ENCODE peak calls at places on chromosomes 4 and X, in ten cellular contexts. One of them, this sample, is unnamed.

GRCh38 chr4:44931720-44932119 is 205.4 kb upstream of the GNPDA2 start:
- DNase-seq in thoracic aorta: no peak
- DNase-seq in ACHN: no peak
- DNase-seq in activated T-cell treated with anti-CD3 and anti-CD28 coated beads, Interleukin-2, amount 50 U/mL, for 48 hours: no peak
- DNase-seq in mucosa of gallbladder: no peak
- DNase-seq in activated CD4-positive, alpha-beta T cell treated with anti-CD3 and anti-CD28 coated beads, Interleukin-2, amount 50 U/mL, for 24 hours: no peak
- DNase-seq in NCI-H510A: no peak
- DNase-seq in NCI-H1694: no peak
- DNase-seq in CD4-positive, CD25-positive, alpha-beta regulatory T cell: no peak
- DNase-seq in iPS-NIHi11: no peak
- DNase-seq in this sample: no peak

GRCh38 chr4:1200425-1201035 is 28.1 kb upstream of the SPON2 start:
- DNase-seq in thoracic aorta: no peak
- DNase-seq in ACHN: no peak
- DNase-seq in activated T-cell treated with anti-CD3 and anti-CD28 coated beads, Interleukin-2, amount 50 U/mL, for 48 hours: peak
- DNase-seq in mucosa of gallbladder: peak
- DNase-seq in activated CD4-positive, alpha-beta T cell treated with anti-CD3 and anti-CD28 coated beads, Interleukin-2, amount 50 U/mL, for 24 hours: no peak
- DNase-seq in NCI-H510A: no peak
- DNase-seq in NCI-H1694: peak
- DNase-seq in CD4-positive, CD25-positive, alpha-beta regulatory T cell: peak
- DNase-seq in iPS-NIHi11: peak
- DNase-seq in this sample: peak

GRCh38 chr4:125484912-125485311 is 170.2 kb downstream of the FAT4 start:
- DNase-seq in thoracic aorta: no peak
- DNase-seq in ACHN: no peak
- DNase-seq in activated T-cell treated with anti-CD3 and anti-CD28 coated beads, Interleukin-2, amount 50 U/mL, for 48 hours: no peak
- DNase-seq in mucosa of gallbladder: no peak
- DNase-seq in activated CD4-positive, alpha-beta T cell treated with anti-CD3 and anti-CD28 coated beads, Interleukin-2, amount 50 U/mL, for 24 hours: no peak
- DNase-seq in NCI-H510A: no peak
- DNase-seq in NCI-H1694: no peak
- DNase-seq in CD4-positive, CD25-positive, alpha-beta regulatory T cell: no peak
- DNase-seq in iPS-NIHi11: no peak
- DNase-seq in this sample: no peak

GRCh38 chrX:74534569-74535038 is 79.8 kb downstream of the RLIM start:
- DNase-seq in thoracic aorta: no peak
- DNase-seq in ACHN: peak
- DNase-seq in activated T-cell treated with anti-CD3 and anti-CD28 coated beads, Interleukin-2, amount 50 U/mL, for 48 hours: peak
- DNase-seq in mucosa of gallbladder: no peak
- DNase-seq in activated CD4-positive, alpha-beta T cell treated with anti-CD3 and anti-CD28 coated beads, Interleukin-2, amount 50 U/mL, for 24 hours: no peak
- DNase-seq in NCI-H510A: no peak
- DNase-seq in NCI-H1694: no peak
- DNase-seq in CD4-positive, CD25-positive, alpha-beta regulatory T cell: no peak
- DNase-seq in iPS-NIHi11: no peak
- DNase-seq in this sample: no peak

GRCh38 chr4:183304067-183304466 is 16.0 kb downstream of the CLDN22 start:
- DNase-seq in thoracic aorta: no peak
- DNase-seq in ACHN: no peak
- DNase-seq in activated T-cell treated with anti-CD3 and anti-CD28 coated beads, Interleukin-2, amount 50 U/mL, for 48 hours: no peak
- DNase-seq in mucosa of gallbladder: no peak
- DNase-seq in activated CD4-positive, alpha-beta T cell treated with anti-CD3 and anti-CD28 coated beads, Interleukin-2, amount 50 U/mL, for 24 hours: no peak
- DNase-seq in NCI-H510A: no peak
- DNase-seq in NCI-H1694: no peak
- DNase-seq in CD4-positive, CD25-positive, alpha-beta regulatory T cell: no peak
- DNase-seq in iPS-NIHi11: no peak
- DNase-seq in this sample: no peak

GRCh38 chrX:132022115-132022862 is 813 bp upstream of the STK26 start:
- DNase-seq in thoracic aorta: no peak
- DNase-seq in ACHN: peak
- DNase-seq in activated T-cell treated with anti-CD3 and anti-CD28 coated beads, Interleukin-2, amount 50 U/mL, for 48 hours: no peak
- DNase-seq in mucosa of gallbladder: no peak
- DNase-seq in activated CD4-positive, alpha-beta T cell treated with anti-CD3 and anti-CD28 coated beads, Interleukin-2, amount 50 U/mL, for 24 hours: no peak
- DNase-seq in NCI-H510A: no peak
- DNase-seq in NCI-H1694: peak
- DNase-seq in CD4-positive, CD25-positive, alpha-beta regulatory T cell: no peak
- DNase-seq in iPS-NIHi11: peak
- DNase-seq in this sample: no peak

GRCh38 chr4:8046925-8047541 is 107.4 kb upstream of the AFAP1 start:
- DNase-seq in thoracic aorta: no peak
- DNase-seq in ACHN: no peak
- DNase-seq in activated T-cell treated with anti-CD3 and anti-CD28 coated beads, Interleukin-2, amount 50 U/mL, for 48 hours: peak
- DNase-seq in mucosa of gallbladder: no peak
- DNase-seq in activated CD4-positive, alpha-beta T cell treated with anti-CD3 and anti-CD28 coated beads, Interleukin-2, amount 50 U/mL, for 24 hours: no peak
- DNase-seq in NCI-H510A: peak
- DNase-seq in NCI-H1694: no peak
- DNase-seq in CD4-positive, CD25-positive, alpha-beta regulatory T cell: no peak
- DNase-seq in iPS-NIHi11: no peak
- DNase-seq in this sample: no peak

GRCh38 chr4:123616970-123617392 is 220.4 kb downstream of the SPRY1 start:
- DNase-seq in thoracic aorta: no peak
- DNase-seq in ACHN: no peak
- DNase-seq in activated T-cell treated with anti-CD3 and anti-CD28 coated beads, Interleukin-2, amount 50 U/mL, for 48 hours: no peak
- DNase-seq in mucosa of gallbladder: peak
- DNase-seq in activated CD4-positive, alpha-beta T cell treated with anti-CD3 and anti-CD28 coated beads, Interleukin-2, amount 50 U/mL, for 24 hours: no peak
- DNase-seq in NCI-H510A: no peak
- DNase-seq in NCI-H1694: no peak
- DNase-seq in CD4-positive, CD25-positive, alpha-beta regulatory T cell: peak
- DNase-seq in iPS-NIHi11: peak
- DNase-seq in this sample: no peak

GRCh38 chr4:5138389-5138788 is 87.1 kb downstream of the STK32B start:
- DNase-seq in thoracic aorta: no peak
- DNase-seq in ACHN: no peak
- DNase-seq in activated T-cell treated with anti-CD3 and anti-CD28 coated beads, Interleukin-2, amount 50 U/mL, for 48 hours: no peak
- DNase-seq in mucosa of gallbladder: peak
- DNase-seq in activated CD4-positive, alpha-beta T cell treated with anti-CD3 and anti-CD28 coated beads, Interleukin-2, amount 50 U/mL, for 24 hours: no peak
- DNase-seq in NCI-H510A: no peak
- DNase-seq in NCI-H1694: no peak
- DNase-seq in CD4-positive, CD25-positive, alpha-beta regulatory T cell: no peak
- DNase-seq in iPS-NIHi11: no peak
- DNase-seq in this sample: no peak

GRCh38 chr4:14000091-14000814 is 372.7 kb upstream of the BOD1L1 start:
- DNase-seq in thoracic aorta: no peak
- DNase-seq in ACHN: no peak
- DNase-seq in activated T-cell treated with anti-CD3 and anti-CD28 coated beads, Interleukin-2, amount 50 U/mL, for 48 hours: no peak
- DNase-seq in mucosa of gallbladder: no peak
- DNase-seq in activated CD4-positive, alpha-beta T cell treated with anti-CD3 and anti-CD28 coated beads, Interleukin-2, amount 50 U/mL, for 24 hours: no peak
- DNase-seq in NCI-H510A: no peak
- DNase-seq in NCI-H1694: no peak
- DNase-seq in CD4-positive, CD25-positive, alpha-beta regulatory T cell: no peak
- DNase-seq in iPS-NIHi11: no peak
- DNase-seq in this sample: no peak

GRCh38 chrX:135977611-135978010 is 3.8 kb upstream of the MMGT1 start:
- DNase-seq in thoracic aorta: no peak
- DNase-seq in ACHN: no peak
- DNase-seq in activated T-cell treated with anti-CD3 and anti-CD28 coated beads, Interleukin-2, amount 50 U/mL, for 48 hours: no peak
- DNase-seq in mucosa of gallbladder: no peak
- DNase-seq in activated CD4-positive, alpha-beta T cell treated with anti-CD3 and anti-CD28 coated beads, Interleukin-2, amount 50 U/mL, for 24 hours: no peak
- DNase-seq in NCI-H510A: no peak
- DNase-seq in NCI-H1694: no peak
- DNase-seq in CD4-positive, CD25-positive, alpha-beta regulatory T cell: no peak
- DNase-seq in iPS-NIHi11: no peak
- DNase-seq in this sample: no peak

GRCh38 chrX:22059800-22060199 is 27.7 kb downstream of the PHEX start:
- DNase-seq in thoracic aorta: no peak
- DNase-seq in ACHN: no peak
- DNase-seq in activated T-cell treated with anti-CD3 and anti-CD28 coated beads, Interleukin-2, amount 50 U/mL, for 48 hours: no peak
- DNase-seq in mucosa of gallbladder: no peak
- DNase-seq in activated CD4-positive, alpha-beta T cell treated with anti-CD3 and anti-CD28 coated beads, Interleukin-2, amount 50 U/mL, for 24 hours: no peak
- DNase-seq in NCI-H510A: no peak
- DNase-seq in NCI-H1694: no peak
- DNase-seq in CD4-positive, CD25-positive, alpha-beta regulatory T cell: no peak
- DNase-seq in iPS-NIHi11: no peak
- DNase-seq in this sample: no peak

GRCh38 chr4:153000068-153000420 is 63.9 kb downstream of the FHDC1 start:
- DNase-seq in thoracic aorta: no peak
- DNase-seq in ACHN: no peak
- DNase-seq in activated T-cell treated with anti-CD3 and anti-CD28 coated beads, Interleukin-2, amount 50 U/mL, for 48 hours: no peak
- DNase-seq in mucosa of gallbladder: no peak
- DNase-seq in activated CD4-positive, alpha-beta T cell treated with anti-CD3 and anti-CD28 coated beads, Interleukin-2, amount 50 U/mL, for 24 hours: no peak
- DNase-seq in NCI-H510A: no peak
- DNase-seq in NCI-H1694: no peak
- DNase-seq in CD4-positive, CD25-positive, alpha-beta regulatory T cell: no peak
- DNase-seq in iPS-NIHi11: no peak
- DNase-seq in this sample: no peak

GRCh38 chr4:118683513-118683912 is 1.7 kb upstream of the METTL14 start:
- DNase-seq in thoracic aorta: no peak
- DNase-seq in ACHN: peak
- DNase-seq in activated T-cell treated with anti-CD3 and anti-CD28 coated beads, Interleukin-2, amount 50 U/mL, for 48 hours: no peak
- DNase-seq in mucosa of gallbladder: no peak
- DNase-seq in activated CD4-positive, alpha-beta T cell treated with anti-CD3 and anti-CD28 coated beads, Interleukin-2, amount 50 U/mL, for 24 hours: no peak
- DNase-seq in NCI-H510A: no peak
- DNase-seq in NCI-H1694: no peak
- DNase-seq in CD4-positive, CD25-positive, alpha-beta regulatory T cell: no peak
- DNase-seq in iPS-NIHi11: peak
- DNase-seq in this sample: no peak

GRCh38 chrX:11757729-11758399 is at the start of gene MSL3:
- DNase-seq in thoracic aorta: peak
- DNase-seq in ACHN: peak
- DNase-seq in activated T-cell treated with anti-CD3 and anti-CD28 coated beads, Interleukin-2, amount 50 U/mL, for 48 hours: peak
- DNase-seq in mucosa of gallbladder: peak
- DNase-seq in activated CD4-positive, alpha-beta T cell treated with anti-CD3 and anti-CD28 coated beads, Interleukin-2, amount 50 U/mL, for 24 hours: no peak
- DNase-seq in NCI-H510A: peak
- DNase-seq in NCI-H1694: no peak
- DNase-seq in CD4-positive, CD25-positive, alpha-beta regulatory T cell: peak
- DNase-seq in iPS-NIHi11: peak
- DNase-seq in this sample: peak

GRCh38 chr4:156495836-156496235 is 475.8 kb downstream of the PDGFC start:
- DNase-seq in thoracic aorta: no peak
- DNase-seq in ACHN: no peak
- DNase-seq in activated T-cell treated with anti-CD3 and anti-CD28 coated beads, Interleukin-2, amount 50 U/mL, for 48 hours: no peak
- DNase-seq in mucosa of gallbladder: no peak
- DNase-seq in activated CD4-positive, alpha-beta T cell treated with anti-CD3 and anti-CD28 coated beads, Interleukin-2, amount 50 U/mL, for 24 hours: no peak
- DNase-seq in NCI-H510A: no peak
- DNase-seq in NCI-H1694: no peak
- DNase-seq in CD4-positive, CD25-positive, alpha-beta regulatory T cell: no peak
- DNase-seq in iPS-NIHi11: no peak
- DNase-seq in this sample: no peak

GRCh38 chrX:119783026-119783425 is 8.4 kb downstream of the RPL39 start:
- DNase-seq in thoracic aorta: no peak
- DNase-seq in ACHN: no peak
- DNase-seq in activated T-cell treated with anti-CD3 and anti-CD28 coated beads, Interleukin-2, amount 50 U/mL, for 48 hours: no peak
- DNase-seq in mucosa of gallbladder: no peak
- DNase-seq in activated CD4-positive, alpha-beta T cell treated with anti-CD3 and anti-CD28 coated beads, Interleukin-2, amount 50 U/mL, for 24 hours: no peak
- DNase-seq in NCI-H510A: no peak
- DNase-seq in NCI-H1694: no peak
- DNase-seq in CD4-positive, CD25-positive, alpha-beta regulatory T cell: no peak
- DNase-seq in iPS-NIHi11: no peak
- DNase-seq in this sample: no peak

GRCh38 chr4:22457348-22457747 is 58.5 kb downstream of the ADGRA3 start:
- DNase-seq in thoracic aorta: no peak
- DNase-seq in ACHN: no peak
- DNase-seq in activated T-cell treated with anti-CD3 and anti-CD28 coated beads, Interleukin-2, amount 50 U/mL, for 48 hours: no peak
- DNase-seq in mucosa of gallbladder: no peak
- DNase-seq in activated CD4-positive, alpha-beta T cell treated with anti-CD3 and anti-CD28 coated beads, Interleukin-2, amount 50 U/mL, for 24 hours: no peak
- DNase-seq in NCI-H510A: no peak
- DNase-seq in NCI-H1694: no peak
- DNase-seq in CD4-positive, CD25-positive, alpha-beta regulatory T cell: no peak
- DNase-seq in iPS-NIHi11: no peak
- DNase-seq in this sample: no peak

GRCh38 chr4:143424276-143424675 is 87.6 kb downstream of the GAB1 start:
- DNase-seq in thoracic aorta: no peak
- DNase-seq in ACHN: no peak
- DNase-seq in activated T-cell treated with anti-CD3 and anti-CD28 coated beads, Interleukin-2, amount 50 U/mL, for 48 hours: no peak
- DNase-seq in mucosa of gallbladder: no peak
- DNase-seq in activated CD4-positive, alpha-beta T cell treated with anti-CD3 and anti-CD28 coated beads, Interleukin-2, amount 50 U/mL, for 24 hours: no peak
- DNase-seq in NCI-H510A: no peak
- DNase-seq in NCI-H1694: no peak
- DNase-seq in CD4-positive, CD25-positive, alpha-beta regulatory T cell: no peak
- DNase-seq in iPS-NIHi11: no peak
- DNase-seq in this sample: no peak

GRCh38 chrX:14528629-14529287 is 578 bp upstream of the GLRA2 start:
- DNase-seq in thoracic aorta: no peak
- DNase-seq in ACHN: peak
- DNase-seq in activated T-cell treated with anti-CD3 and anti-CD28 coated beads, Interleukin-2, amount 50 U/mL, for 48 hours: peak
- DNase-seq in mucosa of gallbladder: peak
- DNase-seq in activated CD4-positive, alpha-beta T cell treated with anti-CD3 and anti-CD28 coated beads, Interleukin-2, amount 50 U/mL, for 24 hours: peak
- DNase-seq in NCI-H510A: no peak
- DNase-seq in NCI-H1694: peak
- DNase-seq in CD4-positive, CD25-positive, alpha-beta regulatory T cell: no peak
- DNase-seq in iPS-NIHi11: peak
- DNase-seq in this sample: peak

GRCh38 chr4:28451346-28451745 is 1590.7 kb downstream of the STIM2 start:
- DNase-seq in thoracic aorta: no peak
- DNase-seq in ACHN: no peak
- DNase-seq in activated T-cell treated with anti-CD3 and anti-CD28 coated beads, Interleukin-2, amount 50 U/mL, for 48 hours: no peak
- DNase-seq in mucosa of gallbladder: no peak
- DNase-seq in activated CD4-positive, alpha-beta T cell treated with anti-CD3 and anti-CD28 coated beads, Interleukin-2, amount 50 U/mL, for 24 hours: no peak
- DNase-seq in NCI-H510A: no peak
- DNase-seq in NCI-H1694: no peak
- DNase-seq in CD4-positive, CD25-positive, alpha-beta regulatory T cell: no peak
- DNase-seq in iPS-NIHi11: no peak
- DNase-seq in this sample: no peak

GRCh38 chrX:70030242-70030823 is 19.4 kb downstream of the AWAT2 start:
- DNase-seq in thoracic aorta: no peak
- DNase-seq in ACHN: peak
- DNase-seq in activated T-cell treated with anti-CD3 and anti-CD28 coated beads, Interleukin-2, amount 50 U/mL, for 48 hours: peak
- DNase-seq in mucosa of gallbladder: no peak
- DNase-seq in activated CD4-positive, alpha-beta T cell treated with anti-CD3 and anti-CD28 coated beads, Interleukin-2, amount 50 U/mL, for 24 hours: no peak
- DNase-seq in NCI-H510A: no peak
- DNase-seq in NCI-H1694: peak
- DNase-seq in CD4-positive, CD25-positive, alpha-beta regulatory T cell: peak
- DNase-seq in iPS-NIHi11: peak
- DNase-seq in this sample: no peak

GRCh38 chrX:12026481-12026880 is 111.8 kb upstream of the FRMPD4 start:
- DNase-seq in thoracic aorta: no peak
- DNase-seq in ACHN: no peak
- DNase-seq in activated T-cell treated with anti-CD3 and anti-CD28 coated beads, Interleukin-2, amount 50 U/mL, for 48 hours: no peak
- DNase-seq in mucosa of gallbladder: no peak
- DNase-seq in activated CD4-positive, alpha-beta T cell treated with anti-CD3 and anti-CD28 coated beads, Interleukin-2, amount 50 U/mL, for 24 hours: no peak
- DNase-seq in NCI-H510A: no peak
- DNase-seq in NCI-H1694: no peak
- DNase-seq in CD4-positive, CD25-positive, alpha-beta regulatory T cell: no peak
- DNase-seq in iPS-NIHi11: no peak
- DNase-seq in this sample: no peak

GRCh38 chr4:61531188-61531587 is 331.1 kb downstream of the ADGRL3 start:
- DNase-seq in thoracic aorta: no peak
- DNase-seq in ACHN: no peak
- DNase-seq in activated T-cell treated with anti-CD3 and anti-CD28 coated beads, Interleukin-2, amount 50 U/mL, for 48 hours: no peak
- DNase-seq in mucosa of gallbladder: no peak
- DNase-seq in activated CD4-positive, alpha-beta T cell treated with anti-CD3 and anti-CD28 coated beads, Interleukin-2, amount 50 U/mL, for 24 hours: no peak
- DNase-seq in NCI-H510A: no peak
- DNase-seq in NCI-H1694: no peak
- DNase-seq in CD4-positive, CD25-positive, alpha-beta regulatory T cell: no peak
- DNase-seq in iPS-NIHi11: no peak
- DNase-seq in this sample: no peak

GRCh38 chrX:56726609-56727008 is 2.4 kb upstream of the NBDY start:
- DNase-seq in thoracic aorta: no peak
- DNase-seq in ACHN: peak
- DNase-seq in activated T-cell treated with anti-CD3 and anti-CD28 coated beads, Interleukin-2, amount 50 U/mL, for 48 hours: no peak
- DNase-seq in mucosa of gallbladder: peak
- DNase-seq in activated CD4-positive, alpha-beta T cell treated with anti-CD3 and anti-CD28 coated beads, Interleukin-2, amount 50 U/mL, for 24 hours: no peak
- DNase-seq in NCI-H510A: no peak
- DNase-seq in NCI-H1694: peak
- DNase-seq in CD4-positive, CD25-positive, alpha-beta regulatory T cell: peak
- DNase-seq in iPS-NIHi11: peak
- DNase-seq in this sample: no peak

GRCh38 chrX:11704725-11705495 is 39.2 kb upstream of the ARHGAP6 start:
- DNase-seq in thoracic aorta: no peak
- DNase-seq in ACHN: no peak
- DNase-seq in activated T-cell treated with anti-CD3 and anti-CD28 coated beads, Interleukin-2, amount 50 U/mL, for 48 hours: no peak
- DNase-seq in mucosa of gallbladder: no peak
- DNase-seq in activated CD4-positive, alpha-beta T cell treated with anti-CD3 and anti-CD28 coated beads, Interleukin-2, amount 50 U/mL, for 24 hours: no peak
- DNase-seq in NCI-H510A: no peak
- DNase-seq in NCI-H1694: no peak
- DNase-seq in CD4-positive, CD25-positive, alpha-beta regulatory T cell: no peak
- DNase-seq in iPS-NIHi11: peak
- DNase-seq in this sample: no peak

GRCh38 chrX:49077941-49078340 is 1.7 kb downstream of the WDR45 start:
- DNase-seq in thoracic aorta: no peak
- DNase-seq in ACHN: no peak
- DNase-seq in activated T-cell treated with anti-CD3 and anti-CD28 coated beads, Interleukin-2, amount 50 U/mL, for 48 hours: no peak
- DNase-seq in mucosa of gallbladder: no peak
- DNase-seq in activated CD4-positive, alpha-beta T cell treated with anti-CD3 and anti-CD28 coated beads, Interleukin-2, amount 50 U/mL, for 24 hours: no peak
- DNase-seq in NCI-H510A: no peak
- DNase-seq in NCI-H1694: no peak
- DNase-seq in CD4-positive, CD25-positive, alpha-beta regulatory T cell: no peak
- DNase-seq in iPS-NIHi11: no peak
- DNase-seq in this sample: no peak

GRCh38 chr4:77500801-77501200 is 104.8 kb upstream of the CXCL13 start:
- DNase-seq in thoracic aorta: no peak
- DNase-seq in ACHN: no peak
- DNase-seq in activated T-cell treated with anti-CD3 and anti-CD28 coated beads, Interleukin-2, amount 50 U/mL, for 48 hours: no peak
- DNase-seq in mucosa of gallbladder: no peak
- DNase-seq in activated CD4-positive, alpha-beta T cell treated with anti-CD3 and anti-CD28 coated beads, Interleukin-2, amount 50 U/mL, for 24 hours: no peak
- DNase-seq in NCI-H510A: no peak
- DNase-seq in NCI-H1694: no peak
- DNase-seq in CD4-positive, CD25-positive, alpha-beta regulatory T cell: no peak
- DNase-seq in iPS-NIHi11: no peak
- DNase-seq in this sample: no peak

This sample was measured in upper lobe of right lung.